ENCODE peak calls at places on chromosomes 3 and 15, in five cellular contexts. T, O, E, Q and H are unnamed samples.

GRCh38 chr3:56855856-56856538 is 54.2 kb upstream of the ARHGEF3 start:
- DNase-seq in O (peak), Q (peak), E (no peak), T (no peak), H (no peak)

GRCh38 chr3:144968951-144969350 is 997.3 kb downstream of the DIPK2A start:
- DNase-seq in T (no peak), E (no peak), O (no peak), Q (no peak), H (no peak)

GRCh38 chr15:101320501-101321052 is 25.5 kb upstream of the SNRPA1 start:
- DNase-seq in T (no peak), O (no peak), E (no peak), Q (peak), H (no peak)

GRCh38 chr3:113136529-113136928 is 74.8 kb upstream of the BOC start:
- DNase-seq in O (no peak), Q (no peak), T (no peak), E (no peak), H (no peak)

GRCh38 chr3:102079809-102080197 is 230.5 kb downstream of the NFKBIZ start:
- DNase-seq in O (no peak), E (no peak), T (no peak), Q (no peak), H (no peak)

GRCh38 chr3:55180161-55180560 is 252.3 kb upstream of the LRTM1 start:
- DNase-seq in T (no peak), E (no peak), O (no peak), Q (no peak), H (no peak)

GRCh38 chr3:115077501-115078250 is 69.4 kb downstream of the ZBTB20 start:
- DNase-seq in T (no peak), E (no peak), Q (no peak), O (no peak), H (no peak)

GRCh38 chr3:147397155-147397888 is 9.0 kb downstream of the ZIC4 start:
- DNase-seq in E (no peak), O (no peak), Q (no peak), T (no peak), H (no peak)

GRCh38 chr3:98848108-98848507 is 53.4 kb downstream of the DCBLD2 start:
- DNase-seq in E (no peak), O (no peak), T (no peak), Q (no peak), H (no peak)

GRCh38 chr3:189944285-189945145 is 176.2 kb downstream of the P3H2 start:
- DNase-seq in T (no peak), Q (no peak), E (no peak), O (peak), H (no peak)

GRCh38 chr3:147129665-147130064 is 276.7 kb downstream of the ZIC4 start:
- DNase-seq in O (no peak), E (no peak), T (no peak), Q (no peak), H (no peak)

GRCh38 chr15:101148881-101149664 is 102.8 kb downstream of the CHSY1 start:
- DNase-seq in Q (peak), T (no peak), O (no peak), E (no peak), H (no peak)

GRCh38 chr3:187648177-187648576 is 22.0 kb downstream of the SST start:
- DNase-seq in O (no peak), E (no peak), Q (no peak), T (no peak), H (no peak)

GRCh38 chr3:67030785-67031740 is 33.0 kb downstream of the KBTBD8 start:
- DNase-seq in E (no peak), T (no peak), Q (no peak), O (no peak), H (no peak)

GRCh38 chr3:35198857-35199256 is 440.5 kb upstream of the ARPP21 start:
- DNase-seq in O (no peak), Q (no peak), T (no peak), E (no peak), H (no peak)

GRCh38 chr15:52527898-52528464 is 699 bp downstream of the MYO5A start:
- DNase-seq in O (peak), E (no peak), T (no peak), Q (no peak), H (no peak)

GRCh38 chr15:88663216-88663615 is 24.4 kb downstream of the ISG20 start:
- DNase-seq in Q (no peak), O (peak), E (no peak), T (no peak), H (no peak)

GRCh38 chr3:114892117-114892870 is 254.8 kb downstream of the ZBTB20 start:
- DNase-seq in Q (no peak), E (no peak), T (no peak), O (no peak), H (no peak)

GRCh38 chr15:91561371-91562100 is 292.0 kb upstream of the SLCO3A1 start:
- DNase-seq in O (peak), Q (no peak), T (no peak), E (no peak), H (no peak)

GRCh38 chr3:67723863-67724262 is 69.5 kb upstream of the SUCLG2 start:
- DNase-seq in T (no peak), E (no peak), Q (no peak), O (no peak), H (no peak)

GRCh38 chr3:119659584-119660291 is 651 bp downstream of the POPDC2 start:
- DNase-seq in Q (no peak), E (no peak), T (no peak), O (no peak), H (no peak)

GRCh38 chr3:13317596-13318320 is 102.4 kb downstream of the NUP210 start:
- DNase-seq in O (no peak), T (no peak), Q (no peak), E (no peak), H (no peak)

GRCh38 chr3:155153242-155154186 is 73.4 kb downstream of the MME start:
- DNase-seq in T (no peak), E (no peak), Q (no peak), O (no peak), H (no peak)

GRCh38 chr3:5194801-5195509 is 7.4 kb downstream of the EDEM1 start:
- DNase-seq in O (peak), T (no peak), E (no peak), Q (no peak), H (no peak)

GRCh38 chr3:129952956-129953355 is 21.6 kb upstream of the TRH start:
- DNase-seq in Q (no peak), T (no peak), E (no peak), O (no peak), H (no peak)

GRCh38 chr3:127375151-127375937 is 87.5 kb upstream of the PRR20G start:
- DNase-seq in T (no peak), E (no peak), O (no peak), Q (no peak), H (no peak)

GRCh38 chr3:127371846-127372245 is 84.0 kb upstream of the PRR20G start:
- DNase-seq in E (no peak), T (no peak), O (no peak), Q (no peak), H (no peak)

GRCh38 chr3:127374626-127375010 is 86.8 kb upstream of the PRR20G start:
- DNase-seq in O (no peak), E (no peak), Q (no peak), T (no peak), H (no peak)

GRCh38 chr3:127371338-127371737 is 83.5 kb upstream of the PRR20G start:
- DNase-seq in O (no peak), T (no peak), Q (no peak), E (no peak), H (no peak)

DNA sequence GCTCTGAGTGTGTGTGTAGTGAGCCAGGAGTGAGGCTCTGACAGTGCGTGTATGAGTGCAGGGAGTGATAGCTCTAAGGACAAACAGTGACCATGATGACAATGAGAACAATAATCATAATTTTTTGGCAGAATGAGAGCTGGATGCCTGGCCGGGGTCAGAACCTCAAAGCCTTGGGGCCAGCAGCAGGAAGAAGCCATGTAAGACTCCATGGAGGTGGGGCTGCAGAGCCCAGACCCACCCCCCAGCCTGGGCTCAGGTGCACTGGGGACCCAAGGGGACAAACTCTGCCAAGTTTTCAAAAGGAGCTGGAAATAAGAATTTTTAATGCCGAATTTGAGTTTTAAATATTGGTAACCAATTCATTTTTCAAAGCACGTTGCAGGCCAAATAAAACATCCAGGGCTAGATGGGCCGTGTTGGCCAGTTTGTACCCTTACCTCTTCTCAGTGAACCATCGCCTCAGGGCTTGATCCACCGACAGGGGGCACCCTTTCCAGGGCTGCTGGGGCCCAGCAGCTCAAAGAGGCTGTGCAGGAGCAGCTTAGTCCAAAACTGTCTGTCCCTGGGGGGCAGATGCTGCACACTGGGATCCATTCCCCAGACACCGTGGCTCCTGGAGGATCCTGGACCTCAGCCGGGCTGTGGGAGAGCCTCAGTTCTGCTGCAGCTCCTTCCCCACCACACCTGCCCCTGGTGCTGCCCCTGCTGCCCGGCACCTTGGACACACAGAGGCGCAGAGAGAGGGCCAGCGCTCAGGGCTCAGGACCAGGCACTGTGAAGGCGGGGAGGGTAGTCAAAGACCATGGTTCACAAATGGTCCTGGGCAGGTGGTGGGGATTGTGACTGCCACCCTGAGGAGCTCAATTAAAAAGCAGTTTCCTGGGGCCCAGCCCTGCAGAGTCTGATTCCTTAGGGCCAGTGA is 86.1 kb upstream of the PRR20G start:
- DNase-seq in E (no peak), Q (no peak), O (peak), T (no peak), H (no peak)
- TF ChIP-seq CTCF in E (no peak), Q (peak), O (peak), T (peak), H (no peak)

DNA sequence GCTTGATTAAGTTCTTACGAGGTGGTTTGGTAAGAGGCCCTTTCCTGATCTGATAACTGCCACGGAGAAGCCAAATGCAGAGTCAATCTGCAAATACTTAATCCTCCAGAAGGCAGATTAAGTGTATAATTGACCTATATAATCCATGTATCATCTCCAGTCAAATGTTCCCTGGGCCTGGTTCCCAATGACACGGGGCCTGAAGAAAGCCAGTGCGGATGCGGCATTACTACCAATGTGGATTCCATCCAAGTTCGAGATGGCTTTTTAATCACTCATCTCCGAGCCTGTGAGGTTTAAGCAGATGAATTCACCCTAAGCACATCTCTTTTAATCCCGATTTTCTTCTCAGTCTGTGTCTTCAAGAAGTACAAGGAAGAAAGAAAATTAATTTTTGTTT is 60.0 kb upstream of the FEZF2 start:
- DNase-seq in O (no peak), E (no peak), Q (no peak), T (no peak), H (no peak)
- TF ChIP-seq CTCF in O (no peak), E (no peak), Q (no peak), T (no peak), H (no peak)

GRCh38 chr3:133573054-133573628 is 345 bp upstream of the CDV3 start:
- DNase-seq in Q (peak), T (peak), E (peak), O (peak), H (peak)
- TF ChIP-seq CTCF in Q (no peak), T (peak), E (no peak), O (no peak), H (no peak)

GRCh38 chr3:121975702-121976302 is 46.2 kb downstream of the ILDR1 start:
- DNase-seq in T (no peak), E (no peak), Q (no peak), O (peak), H (no peak)
- TF ChIP-seq CTCF in T (no peak), E (no peak), Q (no peak), O (peak), H (no peak)

GRCh38 chr3:51500632-51501131 is 867 bp upstream of the DCAF1 start:
- DNase-seq in Q (peak), E (no peak), O (no peak), T (no peak), H (no peak)

GRCh38 chr3:51503007-51503406 is 3.2 kb upstream of the DCAF1 start:
- DNase-seq in E (no peak), Q (no peak), T (no peak), O (no peak), H (no peak)

GRCh38 chr3:51502562-51502910 is 2.7 kb upstream of the DCAF1 start:
- DNase-seq in E (no peak), O (no peak), T (no peak), Q (no peak), H (no peak)

GRCh38 chr3:51498871-51499790 is 684 bp downstream of the DCAF1 start:
- DNase-seq in T (peak), Q (peak), E (peak), O (peak), H (peak)

DNA sequence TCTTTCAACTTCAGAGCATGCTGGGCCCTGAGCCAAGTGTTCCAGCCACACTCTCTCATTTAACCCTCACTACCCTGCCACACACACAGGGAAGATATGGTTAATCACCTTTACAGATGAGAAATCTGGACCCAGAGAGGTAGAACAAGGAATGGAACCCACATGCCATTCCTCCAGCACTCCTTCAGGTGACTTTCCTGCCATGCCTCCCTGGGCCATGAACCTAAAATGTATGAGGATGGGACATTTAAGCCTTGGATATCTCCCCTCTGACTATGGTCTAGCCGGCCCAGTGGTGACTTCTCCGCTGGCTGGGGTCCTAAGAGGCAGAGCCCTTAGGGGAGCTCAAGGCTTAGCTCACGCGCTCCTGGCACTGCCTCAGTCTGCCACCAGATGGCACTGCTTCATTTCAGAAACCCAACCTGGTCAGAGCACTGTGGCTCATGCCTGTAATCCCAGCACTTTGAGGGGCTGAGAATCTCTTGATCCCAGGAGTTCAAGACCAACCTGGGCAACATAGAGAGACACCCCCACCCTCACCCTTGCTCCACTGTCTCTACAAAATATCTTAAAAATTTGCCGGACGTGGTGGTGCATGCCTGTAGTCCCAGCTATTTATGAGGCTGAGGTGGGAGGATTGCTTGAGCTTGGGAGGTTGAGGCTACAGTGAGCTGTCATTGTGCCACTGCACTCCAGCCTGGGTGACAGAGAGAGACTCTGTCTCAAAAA is 2.2 kb upstream of the DCAF1 start:
- DNase-seq in T (peak), O (peak), E (peak), Q (peak), H (peak)
- TF ChIP-seq CTCF in T (peak), O (peak), E (peak), Q (peak), H (no peak)

DNA sequence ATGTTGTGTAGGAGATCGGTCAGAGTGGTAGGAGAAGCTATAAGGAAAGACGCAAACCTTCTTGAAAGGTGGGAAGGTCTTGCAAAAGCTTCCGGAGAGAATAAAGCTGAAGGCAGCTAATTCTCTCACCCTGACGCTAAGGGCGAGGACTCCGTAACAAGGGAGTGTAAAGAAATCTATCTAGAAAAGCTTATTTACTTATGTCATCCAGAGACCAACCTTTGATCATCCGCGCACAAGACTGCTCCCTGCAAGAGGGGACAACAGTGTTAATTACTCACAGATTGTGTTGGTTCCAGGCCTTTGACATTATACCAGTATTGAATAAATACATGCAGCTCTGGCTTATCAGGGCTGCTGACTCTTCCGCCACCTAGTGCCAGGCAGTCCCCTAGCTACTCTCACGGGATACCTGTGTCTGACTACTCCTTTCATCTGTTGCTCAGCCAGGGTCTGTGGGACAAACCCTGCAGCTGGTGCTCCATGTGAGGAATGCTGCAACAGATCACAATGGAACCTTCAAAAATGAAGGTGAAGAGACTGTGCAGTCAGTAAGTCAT is 211.7 kb downstream of the DTWD1 start:
- DNase-seq in Q (no peak), T (peak), O (peak), E (no peak), H (no peak)
- TF ChIP-seq CTCF in Q (no peak), T (peak), O (peak), E (no peak), H (no peak)

GRCh38 chr3:31636693-31637442 is 104.1 kb downstream of the STT3B start:
- DNase-seq in O (no peak), E (no peak), T (no peak), Q (no peak), H (no peak)

GRCh38 chr3:31636063-31636462 is 103.3 kb downstream of the STT3B start:
- DNase-seq in Q (no peak), E (no peak), O (no peak), T (no peak), H (no peak)

GRCh38 chr3:31634485-31634884 is 101.8 kb downstream of the STT3B start:
- DNase-seq in E (no peak), O (peak), T (no peak), Q (no peak), H (no peak)

GRCh38 chr3:31635586-31635985 is 102.9 kb downstream of the STT3B start:
- DNase-seq in E (no peak), Q (no peak), O (no peak), T (no peak), H (no peak)

DNA sequence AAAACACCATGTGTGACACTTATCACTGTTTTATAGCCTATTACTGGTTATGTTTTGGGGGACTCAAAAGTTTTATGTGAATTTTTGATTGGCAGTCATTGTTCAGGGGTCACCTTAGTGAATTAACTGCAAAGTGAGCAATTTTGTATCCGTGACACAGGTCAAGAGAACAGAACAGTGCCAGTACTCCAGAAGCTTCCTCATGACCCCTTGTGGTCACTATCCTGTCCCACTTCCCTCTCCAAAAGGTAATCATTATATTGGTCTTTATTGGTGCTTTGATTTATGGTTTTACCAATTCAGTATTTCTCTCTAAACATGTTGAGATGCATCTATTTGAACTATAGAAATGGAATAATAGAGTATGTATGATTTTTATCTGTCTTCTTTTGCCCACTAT is 107.1 kb downstream of the STT3B start:
- DNase-seq in Q (no peak), O (no peak), E (no peak), T (no peak), H (no peak)
- TF ChIP-seq CTCF in Q (no peak), O (peak), E (no peak), T (no peak), H (no peak)

DNA sequence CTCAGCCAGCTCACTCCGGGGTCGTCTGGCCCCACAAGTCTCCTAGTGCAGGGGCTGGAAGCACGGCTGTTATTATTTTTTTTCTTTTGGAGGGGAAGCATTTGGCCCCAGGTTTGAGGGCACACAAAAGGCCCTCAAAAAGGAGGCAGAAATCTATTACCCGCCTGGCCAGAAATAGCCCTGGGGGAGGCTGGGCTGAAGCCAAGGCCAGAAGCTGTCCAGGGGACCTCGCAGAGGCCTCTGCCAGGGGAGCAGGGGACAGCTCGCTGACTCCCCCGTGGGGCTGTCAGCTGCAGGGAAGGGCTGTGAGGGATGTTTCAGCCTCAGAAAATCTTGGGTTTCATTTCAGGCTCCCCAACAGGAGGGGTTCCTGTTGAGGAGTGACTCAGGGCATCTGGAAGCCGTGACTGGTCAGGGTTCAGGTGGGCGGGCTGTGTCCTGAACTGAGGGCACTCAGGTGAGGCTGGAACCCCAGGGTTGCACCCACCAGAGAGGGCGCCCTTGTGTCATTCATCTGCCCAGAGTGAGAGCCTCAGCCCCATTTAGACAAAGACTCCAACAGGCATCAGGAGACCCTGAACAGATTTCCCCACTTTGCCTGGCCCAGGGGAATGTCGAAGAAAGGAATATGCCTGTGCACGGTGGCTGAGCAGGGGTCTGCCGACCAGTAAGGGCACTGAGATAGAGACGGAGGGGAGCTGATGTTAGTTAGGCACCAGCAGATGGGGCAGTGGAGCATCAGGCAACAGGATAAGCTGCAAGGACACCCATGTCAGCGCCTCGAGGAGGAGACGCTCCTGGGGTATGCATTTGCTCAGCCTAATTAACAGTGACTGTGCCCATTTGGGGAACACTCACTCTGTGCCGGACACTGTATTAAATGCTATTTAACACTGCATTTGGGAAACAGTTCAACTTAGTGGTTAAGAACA is 43.5 kb upstream of the SLC6A11 start:
- DNase-seq in Q (no peak), T (no peak), E (no peak), O (peak), H (no peak)
- TF ChIP-seq CTCF in Q (no peak), T (no peak), E (no peak), O (peak), H (no peak)